ENCODE peak calls at places on chromosomes 2 and 18, in five cellular contexts. C is A549, Y is K562, R is HepG2, E is GM12878. V is an unnamed sample.
A peak's percentile ranks its signal among the peaks of the same experiment; 100 is the strongest.

GRCh38 chr2:118112771-118113334 is 24.6 kb downstream of the INSIG2 start:
- DNase-seq in Y (no peak), C (peak; percentile 71), E (no peak), R (peak; percentile 52), V (no peak)

GRCh38 chr2:8303322-8303832 is 378.5 kb upstream of the ID2 start:
- DNase-seq in Y (no peak), C (no peak), E (peak; percentile 95), R (no peak), V (no peak)

GRCh38 chr2:64081046-64081445 is 61.8 kb upstream of the VPS54 start:
- DNase-seq in Y (no peak), C (no peak), E (no peak), R (no peak), V (no peak)

GRCh38 chr2:85087541-85087940 is 45.7 kb upstream of the TCF7L1 start:
- DNase-seq in E (no peak), Y (no peak), C (no peak), R (no peak), V (no peak)

GRCh38 chr18:50042611-50043010 is 152.3 kb downstream of the MYO5B start:
- DNase-seq in Y (no peak), C (no peak), E (no peak), R (no peak), V (peak; percentile 30)

GRCh38 chr2:12555012-12555645 is 161.6 kb upstream of the TRIB2 start:
- DNase-seq in C (no peak), E (no peak), Y (peak; percentile 24), R (no peak), V (no peak)

GRCh38 chr18:22045221-22045918 is 124.0 kb upstream of the GATA6 start:
- DNase-seq in E (no peak), Y (no peak), C (no peak), R (no peak), V (no peak)

GRCh38 chr2:200158586-200159365 is 147.7 kb upstream of the SPATS2L start:
- DNase-seq in E (no peak), Y (no peak), R (no peak), C (no peak), V (no peak)

GRCh38 chr2:6535572-6535971 is 330.1 kb downstream of the CMPK2 start:
- DNase-seq in Y (no peak), C (no peak), E (no peak), R (peak; percentile 5), V (peak; percentile 51)

GRCh38 chr2:149903626-149904025 is 316.1 kb upstream of the MMADHC start:
- DNase-seq in R (no peak), E (no peak), Y (no peak), C (no peak), V (no peak)

GRCh38 chr2:203328735-203329549 is 748 bp downstream of the ABI2 start:
- DNase-seq in C (peak; percentile 28), R (peak; percentile 20), Y (peak; percentile 55), E (no peak), V (peak; percentile 72)

GRCh38 chr2:32363588-32363987 is 6.8 kb downstream of the BIRC6 start:
- DNase-seq in Y (no peak), C (no peak), E (no peak), R (no peak), V (no peak)

GRCh38 chr2:109692013-109692738 is 78.0 kb downstream of the SOWAHC start:
- DNase-seq in Y (no peak), E (no peak), R (no peak), C (no peak), V (no peak)

GRCh38 chr18:58255701-58256311 is 211.8 kb downstream of the NEDD4L start:
- DNase-seq in E (no peak), Y (no peak), C (no peak), R (no peak), V (no peak)

GRCh38 chr2:112836695-112837117 is at the start of gene IL1B:
- DNase-seq in E (no peak), Y (no peak), R (no peak), C (peak; percentile 16), V (no peak)

GRCh38 chr2:24492283-24493272 is 1.5 kb downstream of the NCOA1 start:
- DNase-seq in C (no peak), R (no peak), Y (no peak), E (no peak), V (peak; percentile 51)

GRCh38 chr18:48599391-48599790 is 60.6 kb downstream of the CTIF start:
- DNase-seq in Y (no peak), C (no peak), E (no peak), R (no peak), V (no peak)

GRCh38 chr2:176584333-176584732 is 315.1 kb downstream of the MTX2 start:
- DNase-seq in C (peak; percentile 72), Y (no peak), R (no peak), E (no peak), V (no peak)

GRCh38 chr2:175815537-175815936 is 186.5 kb downstream of the LNPK start:
- DNase-seq in C (no peak), R (no peak), Y (no peak), E (no peak), V (no peak)

GRCh38 chr2:66134113-66134730 is 300.7 kb upstream of the MEIS1 start:
- DNase-seq in R (no peak), C (no peak), E (no peak), Y (no peak), V (peak; percentile 24)
- TF ChIP-seq JUNB in R (no peak), C (no peak), E (no peak), Y (no peak), V (no peak)

GRCh38 chr2:160996584-160996983 is 163.6 kb upstream of the TANK start:
- DNase-seq in E (no peak), R (no peak), C (no peak), Y (no peak), V (no peak)

GRCh38 chr2:160989778-160990177 is 170.4 kb upstream of the TANK start:
- DNase-seq in E (no peak), Y (no peak), R (no peak), C (no peak), V (no peak)

GRCh38 chr2:160993543-160994090 is 166.6 kb upstream of the TANK start:
- DNase-seq in C (no peak), R (no peak), Y (no peak), E (no peak), V (no peak)

DNA sequence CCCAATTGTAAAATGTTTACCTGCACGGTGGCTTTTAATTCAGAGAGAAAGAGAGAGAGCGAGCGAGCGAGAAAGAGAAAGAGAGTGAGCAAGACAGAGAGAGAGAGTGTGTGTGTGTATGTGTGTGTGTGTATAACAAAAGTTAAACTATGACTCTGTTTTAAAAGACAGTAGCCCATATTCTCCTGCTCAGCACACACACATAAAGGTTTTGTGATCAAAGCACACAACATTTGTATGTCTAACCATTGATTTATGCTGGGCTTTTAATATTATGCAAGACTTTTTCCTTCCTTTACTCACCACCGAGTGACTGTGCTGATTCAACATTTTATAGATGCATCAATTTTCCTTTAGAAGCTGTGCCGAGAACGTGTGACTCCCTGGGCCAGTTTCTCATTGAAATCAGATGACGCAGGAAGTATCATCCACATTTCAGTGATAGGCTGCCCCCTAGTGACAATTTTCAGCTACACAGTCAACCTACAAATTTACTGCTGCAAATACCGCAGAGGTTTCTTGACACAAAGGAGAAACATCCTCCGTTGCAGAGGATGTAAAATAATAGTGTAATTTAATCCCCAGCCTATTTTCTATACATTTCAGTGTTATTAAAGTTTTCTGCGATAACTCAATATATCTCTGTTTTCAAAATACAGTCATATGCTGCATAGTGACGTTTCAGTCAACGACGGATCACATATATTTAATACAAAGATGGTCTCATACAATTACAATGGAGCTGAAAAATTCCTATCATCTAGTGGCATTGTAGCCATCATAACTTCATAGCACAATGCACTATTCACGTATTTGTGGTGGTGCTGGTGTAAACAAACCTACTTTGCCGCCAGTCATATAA is 165.9 kb upstream of the TANK start:
- DNase-seq in Y (peak; percentile 52), E (peak; percentile 28), R (peak; percentile 66), C (peak; percentile 79), V (peak; percentile 90)
- TF ChIP-seq JUNB in Y (no peak), E (no peak), R (no peak), C (no peak), V (no peak)

GRCh38 chr18:76903386-76903785 is 81.0 kb downstream of the ZNF236 start:
- DNase-seq in E (no peak), R (no peak), C (no peak), Y (no peak), V (no peak)

GRCh38 chr18:76905821-76906220 is 83.5 kb downstream of the ZNF236 start:
- DNase-seq in Y (no peak), E (no peak), C (no peak), R (no peak), V (no peak)

GRCh38 chr18:76909418-76909817 is 87.1 kb downstream of the ZNF236 start:
- DNase-seq in R (no peak), C (no peak), E (no peak), Y (no peak), V (no peak)

GRCh38 chr18:76911440-76911839 is 89.1 kb downstream of the ZNF236 start:
- DNase-seq in C (no peak), Y (no peak), R (no peak), E (no peak), V (no peak)

DNA sequence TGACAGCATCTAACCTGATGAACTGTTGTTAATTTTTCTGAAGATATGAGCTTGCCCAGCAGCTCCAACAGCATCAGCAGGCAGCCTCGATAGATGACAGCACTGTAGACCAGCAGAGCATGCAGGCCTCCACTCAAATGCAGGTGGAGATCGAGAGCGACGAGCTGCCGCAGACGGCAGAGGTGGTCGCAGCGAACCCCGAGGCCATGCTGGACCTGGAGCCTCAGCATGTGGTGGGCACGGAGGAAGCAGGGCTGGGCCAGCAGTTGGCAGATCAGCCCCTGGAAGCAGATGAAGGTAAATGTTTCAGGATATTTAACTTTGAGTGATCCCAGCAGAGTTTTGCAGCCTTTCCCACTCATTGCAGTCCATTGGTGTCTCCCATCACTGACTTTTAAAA is 85.9 kb downstream of the ZNF236 start:
- DNase-seq in R (no peak), Y (no peak), C (no peak), E (no peak), V (no peak)
- TF ChIP-seq JUNB in R (no peak), Y (no peak), C (no peak), E (no peak), V (no peak)

GRCh38 chr2:72886505-72887031 is 640 bp upstream of the SPR start:
- DNase-seq in Y (no peak), R (no peak), C (no peak), E (no peak), V (no peak)

GRCh38 chr2:72887032-72887835 is at the start of gene SPR:
- DNase-seq in E (no peak), R (peak; percentile 68), Y (peak; percentile 88), C (peak; percentile 85), V (peak; percentile 73)

GRCh38 chr2:72888438-72889202 is 1.4 kb downstream of the SPR start:
- DNase-seq in Y (no peak), C (no peak), R (peak; percentile 87), E (no peak), V (no peak)

GRCh38 chr2:72887836-72888437 is 729 bp downstream of the SPR start:
- DNase-seq in R (peak; percentile 89), C (peak; percentile 93), E (no peak), Y (peak; percentile 82), V (peak; percentile 98)

DNA sequence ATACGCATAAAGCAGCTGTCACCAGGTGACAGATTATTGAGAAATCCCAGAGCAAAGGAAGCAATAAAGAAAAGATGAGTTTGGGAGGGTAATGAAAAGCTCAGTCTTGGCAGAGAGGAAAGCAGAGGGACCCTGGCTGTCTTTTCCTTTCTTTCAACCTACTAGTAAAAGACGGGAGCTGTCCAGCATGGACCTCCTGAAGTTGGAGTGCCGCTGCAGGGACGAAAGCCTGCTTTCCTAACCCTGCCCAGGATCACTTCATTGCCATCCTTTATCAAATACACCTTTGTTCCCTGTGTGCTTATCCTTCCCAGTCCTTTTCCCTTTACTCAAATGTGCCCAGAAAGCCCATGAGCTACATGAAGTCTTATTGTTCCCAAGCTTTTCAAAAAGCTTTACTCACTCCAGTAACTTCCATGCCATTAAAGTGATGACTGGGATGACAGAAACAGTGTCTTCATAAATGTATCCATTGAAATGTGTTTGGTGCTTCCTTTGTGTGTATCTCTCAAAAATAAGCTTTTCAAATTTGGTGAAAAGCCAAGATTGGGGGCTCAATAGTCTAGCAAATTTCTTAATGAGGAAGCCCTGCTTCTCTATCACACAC is 3.7 kb upstream of the SPR start:
- DNase-seq in Y (no peak), C (peak; percentile 34), R (peak; percentile 47), E (no peak), V (peak; percentile 89)
- TF ChIP-seq JUNB in Y (no peak), C (no peak), R (no peak), E (no peak), V (no peak)